ENCODE peak calls at places on chromosomes 7 and 10, in seven cellular contexts. C is sigmoid colon, A is spleen, B is NB4, T is lower leg skin, H is IMR-90, L is HepG2. W is an unnamed sample.

GRCh38 chr7:100119701-100120517 is 475 bp downstream of the CNPY4 start:
- DNase-seq in L (peak), B (peak), C (peak), T (peak), H (peak), A (peak), W (peak)

GRCh38 chr7:151506901-151507382 is 12.8 kb downstream of the RHEB start:
- DNase-seq in A (no peak), B (no peak), C (peak), H (no peak), T (no peak), L (no peak), W (no peak)

GRCh38 chr10:43892062-43892765 is 243.5 kb upstream of the ZNF32 start:
- DNase-seq in L (no peak), T (no peak), C (no peak), A (no peak), B (peak), H (peak), W (no peak)

GRCh38 chr10:120823251-120823650 is 27.9 kb upstream of the WDR11 start:
- DNase-seq in L (no peak), B (no peak), H (no peak), T (no peak), A (no peak), C (no peak), W (no peak)

GRCh38 chr10:66804911-66805310 is 120.9 kb upstream of the LRRTM3 start:
- DNase-seq in T (no peak), L (no peak), C (no peak), B (no peak), A (no peak), H (peak), W (no peak)

GRCh38 chr10:31929260-31929985 is 792 bp upstream of the ARHGAP12 start:
- DNase-seq in C (peak), A (peak), B (peak), T (peak), L (peak), H (no peak), W (peak)

GRCh38 chr10:70617798-70618568 is 15.4 kb upstream of the PRF1 start:
- DNase-seq in C (no peak), H (peak), B (no peak), T (no peak), L (no peak), A (no peak), W (no peak)

GRCh38 chr10:11612004-11613001 is 853 bp upstream of the USP6NL start:
- DNase-seq in B (peak), T (no peak), A (no peak), H (no peak), L (no peak), C (no peak), W (peak)

GRCh38 chr10:31317652-31318381 is 1.2 kb upstream of the ZEB1 start:
- DNase-seq in T (no peak), A (peak), B (no peak), H (no peak), L (no peak), C (no peak), W (no peak)

DNA sequence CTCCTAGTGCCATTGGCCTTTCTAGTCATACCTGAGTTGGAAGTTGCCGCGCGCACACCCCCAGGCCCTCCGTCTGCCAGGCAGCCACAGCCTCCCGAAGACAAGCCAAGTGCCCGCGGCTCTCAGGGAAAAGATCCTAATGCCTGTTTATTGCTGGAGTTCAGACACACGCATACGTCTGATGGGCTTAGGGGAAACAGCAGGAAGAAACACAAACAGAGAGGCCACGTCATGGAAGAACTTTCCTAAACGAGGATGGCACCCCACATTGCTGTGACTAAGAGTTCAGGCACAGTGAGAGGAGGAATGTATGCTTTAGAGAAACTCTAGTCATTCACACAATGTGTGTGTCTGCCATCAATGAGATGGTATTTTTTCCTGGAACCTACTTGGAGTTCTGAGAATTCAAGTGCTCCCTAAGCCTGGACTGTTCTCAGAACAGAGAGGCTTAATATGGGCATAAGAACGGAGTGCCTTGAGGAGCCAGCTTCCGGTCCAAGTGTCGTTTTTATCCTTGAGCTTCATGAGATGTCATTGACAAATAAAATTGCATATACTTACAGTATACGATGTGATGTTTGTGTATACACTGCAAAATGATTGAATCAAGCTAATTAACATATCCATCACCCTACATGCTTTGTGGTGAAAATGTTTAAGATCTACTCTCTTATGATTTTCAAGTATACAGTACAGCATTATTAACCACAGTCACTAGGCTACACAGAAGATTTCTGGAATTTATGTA is 11.6 kb upstream of the RBP3 start:
- DNase-seq in C (no peak), L (no peak), B (no peak), T (no peak), H (peak), A (no peak), W (peak)
- TF ChIP-seq POLR2A in C (no peak), L (no peak), B (no peak), T (no peak), H (no peak), A (no peak), W (no peak)

GRCh38 chr7:112939589-112940313 is 146.9 kb downstream of the GPR85 start:
- DNase-seq in T (peak), L (peak), B (peak), A (peak), C (peak), H (peak), W (peak)
- TF ChIP-seq POLR2A in T (no peak), L (peak), B (peak), A (no peak), C (peak), H (no peak), W (peak)

GRCh38 chr10:114663631-114664030 is 5.6 kb upstream of the ABLIM1 start:
- DNase-seq in T (no peak), H (no peak), C (no peak), B (no peak), L (no peak), A (no peak), W (no peak)
- TF ChIP-seq POLR2A in T (no peak), H (no peak), C (no peak), B (no peak), L (no peak), A (no peak), W (no peak)

GRCh38 chr10:14595526-14596182 is 179.0 kb downstream of the FAM107B start:
- DNase-seq in H (no peak), T (no peak), L (no peak), C (no peak), B (no peak), A (no peak), W (no peak)
- TF ChIP-seq POLR2A in H (peak), T (no peak), L (no peak), C (no peak), B (no peak), A (no peak), W (no peak)

GRCh38 chr10:3784510-3785250 is at the start of gene KLF6:
- DNase-seq in C (peak), A (peak), B (no peak), H (peak), T (peak), L (no peak), W (peak)
- TF ChIP-seq POLR2A in C (peak), A (peak), B (peak), H (peak), T (peak), L (no peak), W (peak)

GRCh38 chr7:105013818-105014724 is at the start of gene KMT2E:
- DNase-seq in T (peak), C (peak), A (peak), H (peak), B (peak), L (peak), W (peak)
- TF ChIP-seq POLR2A in T (peak), C (no peak), A (peak), H (no peak), B (peak), L (peak), W (peak)

DNA sequence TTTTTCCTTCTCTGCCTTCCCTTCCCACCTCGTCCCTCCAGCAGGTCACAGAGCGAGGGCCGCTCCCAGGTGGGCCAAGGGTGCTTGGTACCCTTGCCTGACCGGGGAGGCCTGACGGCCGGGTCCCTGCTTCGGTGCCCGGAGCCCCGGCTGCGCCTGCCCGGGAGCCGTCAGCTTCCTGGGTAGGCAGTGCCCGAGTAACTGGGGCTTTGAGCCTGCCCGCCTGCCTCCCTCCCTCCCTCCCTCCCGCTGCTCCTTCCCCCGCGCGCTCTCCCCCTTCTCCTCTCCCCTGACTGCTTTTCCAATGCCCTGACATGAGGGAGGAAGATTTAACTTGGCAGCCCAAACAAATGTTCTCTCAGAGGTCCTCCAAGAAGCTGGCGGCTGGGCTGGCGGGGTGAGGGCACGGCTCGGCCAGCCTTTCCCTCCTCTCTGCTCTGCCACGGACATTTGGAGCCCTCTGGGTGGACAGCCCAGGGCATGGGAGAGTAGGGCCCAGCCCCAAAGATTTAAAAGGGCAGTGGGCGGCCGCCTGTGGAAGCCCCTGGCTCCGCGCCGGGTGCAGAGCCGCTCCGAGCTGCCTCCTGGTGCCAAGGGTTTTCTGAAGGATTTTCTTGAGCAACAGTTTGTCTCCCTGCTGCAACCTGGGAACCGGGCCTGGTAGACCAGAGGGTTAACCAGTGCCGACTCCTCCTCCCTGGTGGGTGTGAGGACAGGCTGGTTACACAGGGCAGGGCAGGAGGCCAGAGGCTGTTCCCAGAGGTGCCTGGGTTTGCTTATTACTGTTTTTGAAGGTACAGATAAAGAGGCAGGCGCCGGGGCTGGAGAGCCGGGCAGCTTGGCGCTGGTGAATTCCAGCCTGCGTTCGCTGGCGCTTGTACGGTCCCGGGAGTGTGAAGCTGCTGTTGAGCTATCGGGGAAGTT is 2.1 kb downstream of the ZMIZ1 start:
- DNase-seq in A (peak), L (peak), T (peak), H (peak), C (peak), B (peak), W (peak)
- TF ChIP-seq POLR2A in A (no peak), L (no peak), T (peak), H (peak), C (peak), B (no peak), W (peak)

W was measured in erythroblast.